ENCODE peak calls at places on chromosomes 4 and X, in ten cellular contexts. B is AG04450; R is SK-MEL-5; Y is brain microvascular endothelial cell; S is activated naive CD4-positive, alpha-beta T cell treated with anti-CD3 and anti-CD28 coated beads for 36 hours; E is naive B cell; J is SIG-M5; Z is nucleus accumbens; N is HTR-8/SVneo; W is stimulated activated CD4-positive, alpha-beta T cell treated with anti-CD3 and anti-CD28 coated beads, Interleukin-15, amount 100 ng/mL, for 1 hour. X is an unnamed sample.

GRCh38 chrX:155643240-155643639 is 30.5 kb upstream of the TMLHE start:
- DNase-seq in B (no peak), R (no peak), Y (no peak), S (no peak), E (no peak), J (no peak), Z (no peak), N (no peak), W (no peak), X (no peak)

GRCh38 chr4:70954032-70954431 is 39.4 kb upstream of the DCK start:
- DNase-seq in B (no peak), R (no peak), Y (no peak), S (no peak), E (no peak), J (no peak), Z (no peak), N (no peak), W (no peak), X (no peak)

GRCh38 chrX:135740683-135741149 is 27.3 kb downstream of the CT45A3 start:
- DNase-seq in B (no peak), R (peak), Y (no peak), S (peak), E (peak), J (no peak), Z (no peak), N (no peak), W (peak), X (peak)

GRCh38 chrX:103664363-103664762 is 22.1 kb downstream of the MORF4L2 start:
- DNase-seq in B (no peak), R (no peak), Y (no peak), S (no peak), E (no peak), J (no peak), Z (no peak), N (no peak), W (no peak), X (no peak)

GRCh38 chr4:41670530-41670929 is 78.0 kb downstream of the PHOX2B start:
- DNase-seq in B (no peak), R (no peak), Y (no peak), S (no peak), E (no peak), J (no peak), Z (no peak), N (no peak), W (no peak), X (no peak)

GRCh38 chr4:5220028-5220427 is 168.7 kb downstream of the STK32B start:
- DNase-seq in B (no peak), R (no peak), Y (peak), S (peak), E (no peak), J (no peak), Z (no peak), N (no peak), W (no peak), X (no peak)

GRCh38 chr4:132333723-132334045 is 815.4 kb upstream of the PCDH10 start:
- DNase-seq in B (no peak), R (no peak), Y (peak), S (no peak), E (no peak), J (no peak), Z (no peak), N (peak), W (no peak), X (no peak)

GRCh38 chr4:128517739-128518510 is 230.3 kb upstream of the PGRMC2 start:
- DNase-seq in B (peak), R (peak), Y (peak), S (peak), E (no peak), J (peak), Z (no peak), N (peak), W (no peak), X (peak)

GRCh38 chrX:155956649-155957048 is 40.8 kb upstream of the IL9R start:
- DNase-seq in B (no peak), R (no peak), Y (no peak), S (no peak), E (no peak), J (no peak), Z (no peak), N (no peak), W (no peak), X (no peak)

GRCh38 chr4:1727117-1728031 is 6.1 kb downstream of the TACC3 start:
- DNase-seq in B (no peak), R (no peak), Y (peak), S (no peak), E (no peak), J (no peak), Z (no peak), N (peak), W (no peak), X (no peak)

GRCh38 chr4:133592106-133592505 is 443.0 kb downstream of the PCDH10 start:
- DNase-seq in B (no peak), R (no peak), Y (no peak), S (no peak), E (no peak), J (no peak), Z (no peak), N (no peak), W (no peak), X (no peak)

GRCh38 chr4:73735231-73735630 is 5.1 kb upstream of the CXCL8 start:
- DNase-seq in B (peak), R (no peak), Y (no peak), S (no peak), E (peak), J (peak), Z (no peak), N (no peak), W (no peak), X (peak)

GRCh38 chr4:79526970-79527565 is 119.0 kb upstream of the GK2 start:
- DNase-seq in B (no peak), R (peak), Y (no peak), S (no peak), E (no peak), J (no peak), Z (no peak), N (no peak), W (no peak), X (no peak)

GRCh38 chrX:110462957-110463356 is 104.3 kb downstream of the RTL9 start:
- DNase-seq in B (no peak), R (peak), Y (no peak), S (no peak), E (no peak), J (no peak), Z (no peak), N (no peak), W (no peak), X (no peak)

GRCh38 chrX:66632473-66632872 is 6.4 kb downstream of the EDA2R start:
- DNase-seq in B (no peak), R (no peak), Y (no peak), S (no peak), E (no peak), J (no peak), Z (no peak), N (no peak), W (no peak), X (no peak)

GRCh38 chr4:60463846-60464502 is 736.2 kb upstream of the ADGRL3 start:
- DNase-seq in B (peak), R (peak), Y (peak), S (no peak), E (no peak), J (no peak), Z (no peak), N (peak), W (no peak), X (peak)

GRCh38 chrX:9650091-9650490 is 115.6 kb downstream of the GPR143 start:
- DNase-seq in B (no peak), R (no peak), Y (no peak), S (no peak), E (no peak), J (no peak), Z (no peak), N (no peak), W (no peak), X (no peak)

GRCh38 chr4:68373513-68373912 is 23.6 kb upstream of the YTHDC1 start:
- DNase-seq in B (no peak), R (no peak), Y (peak), S (peak), E (peak), J (no peak), Z (peak), N (peak), W (peak), X (no peak)

GRCh38 chrX:7586126-7586525 is 256.8 kb upstream of the VCX start:
- DNase-seq in B (no peak), R (peak), Y (peak), S (no peak), E (no peak), J (no peak), Z (no peak), N (peak), W (no peak), X (peak)

GRCh38 chrX:109774136-109774535 is 41.1 kb upstream of the ACSL4 start:
- DNase-seq in B (no peak), R (no peak), Y (no peak), S (no peak), E (no peak), J (no peak), Z (no peak), N (no peak), W (no peak), X (no peak)

GRCh38 chrX:23699636-23700194 is 32.4 kb downstream of the PRDX4 start:
- DNase-seq in B (no peak), R (no peak), Y (no peak), S (peak), E (peak), J (peak), Z (no peak), N (no peak), W (no peak), X (no peak)

GRCh38 chrX:38500886-38501285 is 60.5 kb upstream of the TSPAN7 start:
- DNase-seq in B (no peak), R (no peak), Y (no peak), S (no peak), E (no peak), J (no peak), Z (no peak), N (no peak), W (no peak), X (peak)

GRCh38 chrX:29318051-29318450 is 730.8 kb downstream of the IL1RAPL1 start:
- DNase-seq in B (no peak), R (no peak), Y (no peak), S (no peak), E (no peak), J (no peak), Z (no peak), N (peak), W (no peak), X (no peak)

GRCh38 chr4:54317690-54318089 is 88.6 kb downstream of the PDGFRA start:
- DNase-seq in B (no peak), R (no peak), Y (no peak), S (no peak), E (no peak), J (no peak), Z (no peak), N (no peak), W (no peak), X (no peak)

GRCh38 chr4:179095585-179096228 is 1653.5 kb upstream of the AGA start:
- DNase-seq in B (peak), R (no peak), Y (peak), S (peak), E (no peak), J (no peak), Z (no peak), N (no peak), W (no peak), X (peak)

GRCh38 chrX:103215037-103215767 is at the start of gene BEX4:
- DNase-seq in B (no peak), R (peak), Y (peak), S (peak), E (peak), J (no peak), Z (peak), N (peak), W (peak), X (peak)

GRCh38 chr4:87949961-87950360 is 25.6 kb upstream of the SPP1 start:
- DNase-seq in B (no peak), R (no peak), Y (peak), S (no peak), E (no peak), J (no peak), Z (no peak), N (no peak), W (no peak), X (no peak)

GRCh38 chr4:74038161-74039064 is at the start of gene CXCL3:
- DNase-seq in B (no peak), R (peak), Y (peak), S (peak), E (peak), J (no peak), Z (peak), N (peak), W (no peak), X (no peak)

GRCh38 chr4:138034871-138035270 is 207.3 kb downstream of the SLC7A11 start:
- DNase-seq in B (no peak), R (no peak), Y (no peak), S (no peak), E (no peak), J (no peak), Z (no peak), N (no peak), W (no peak), X (peak)

GRCh38 chrX:15233416-15234015 is 36.4 kb downstream of the ASB9 start:
- DNase-seq in B (no peak), R (no peak), Y (no peak), S (no peak), E (no peak), J (no peak), Z (no peak), N (no peak), W (no peak), X (no peak)

GRCh38 chr4:1629704-1630093 is 54.4 kb downstream of the FAM53A start:
- DNase-seq in B (no peak), R (no peak), Y (no peak), S (no peak), E (no peak), J (no peak), Z (no peak), N (no peak), W (no peak), X (no peak)